ENCODE peak calls at places on chromosomes 4 and X, in four cellular contexts. X is left lung, E is omental fat pad, K is H9. D is an unnamed sample.

GRCh38 chr4:27836505-27836904 is 975.9 kb downstream of the STIM2 start:
- DNase-seq in K (no peak), X (no peak), E (no peak), D (no peak)

GRCh38 chr4:46889410-46889809 is 19.6 kb downstream of the COX7B2 start:
- DNase-seq in K (no peak), E (no peak), X (no peak), D (no peak)

GRCh38 chr4:53122280-53123116 is 243.4 kb downstream of the SCFD2 start:
- DNase-seq in E (no peak), K (no peak), X (no peak), D (no peak)

GRCh38 chr4:189771696-189772361 is 168.8 kb upstream of the FRG1 start:
- DNase-seq in K (no peak), X (no peak), E (no peak), D (no peak)

GRCh38 chr4:82519072-82519471 is 42.7 kb downstream of the TMEM150C start:
- DNase-seq in E (no peak), K (no peak), X (no peak), D (no peak)

GRCh38 chr4:99809326-99809725 is 7.3 kb upstream of the DAPP1 start:
- DNase-seq in E (no peak), K (no peak), X (no peak), D (no peak)

GRCh38 chr4:160352637-160353036 is 1249.8 kb downstream of the RAPGEF2 start:
- DNase-seq in X (no peak), K (no peak), E (no peak), D (no peak)

GRCh38 chr4:48557478-48557877 is 67.4 kb downstream of the ZAR1 start:
- DNase-seq in E (no peak), X (no peak), K (peak), D (no peak)

GRCh38 chrX:50893466-50893865 is 17.1 kb upstream of the BMP15 start:
- DNase-seq in E (no peak), K (no peak), X (no peak), D (no peak)

DNA sequence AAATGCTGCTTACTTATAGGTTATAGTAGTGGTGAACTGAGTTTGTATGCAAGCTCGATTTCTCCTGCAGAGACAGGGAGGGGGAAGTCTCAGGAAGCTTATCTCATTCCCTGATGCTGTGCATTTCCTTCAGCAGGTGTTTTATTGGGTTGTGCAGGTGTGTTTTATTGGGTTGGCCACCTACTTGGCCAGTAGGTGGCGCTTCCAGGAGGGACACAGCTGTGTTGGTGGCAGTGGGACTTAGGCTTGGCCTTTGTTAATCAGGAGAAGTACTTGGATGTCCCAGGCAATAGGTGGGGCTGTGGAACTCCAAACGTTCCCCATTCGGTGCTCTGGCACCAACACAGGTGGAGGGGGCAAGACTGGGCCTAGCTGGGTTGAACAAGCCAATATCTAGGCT is 196.0 kb upstream of the DCAF8L1 start:
- DNase-seq in X (no peak), K (peak), E (no peak), D (no peak)
- TF ChIP-seq CTCF in X (no peak), K (peak), E (no peak), D (no peak)

DNA sequence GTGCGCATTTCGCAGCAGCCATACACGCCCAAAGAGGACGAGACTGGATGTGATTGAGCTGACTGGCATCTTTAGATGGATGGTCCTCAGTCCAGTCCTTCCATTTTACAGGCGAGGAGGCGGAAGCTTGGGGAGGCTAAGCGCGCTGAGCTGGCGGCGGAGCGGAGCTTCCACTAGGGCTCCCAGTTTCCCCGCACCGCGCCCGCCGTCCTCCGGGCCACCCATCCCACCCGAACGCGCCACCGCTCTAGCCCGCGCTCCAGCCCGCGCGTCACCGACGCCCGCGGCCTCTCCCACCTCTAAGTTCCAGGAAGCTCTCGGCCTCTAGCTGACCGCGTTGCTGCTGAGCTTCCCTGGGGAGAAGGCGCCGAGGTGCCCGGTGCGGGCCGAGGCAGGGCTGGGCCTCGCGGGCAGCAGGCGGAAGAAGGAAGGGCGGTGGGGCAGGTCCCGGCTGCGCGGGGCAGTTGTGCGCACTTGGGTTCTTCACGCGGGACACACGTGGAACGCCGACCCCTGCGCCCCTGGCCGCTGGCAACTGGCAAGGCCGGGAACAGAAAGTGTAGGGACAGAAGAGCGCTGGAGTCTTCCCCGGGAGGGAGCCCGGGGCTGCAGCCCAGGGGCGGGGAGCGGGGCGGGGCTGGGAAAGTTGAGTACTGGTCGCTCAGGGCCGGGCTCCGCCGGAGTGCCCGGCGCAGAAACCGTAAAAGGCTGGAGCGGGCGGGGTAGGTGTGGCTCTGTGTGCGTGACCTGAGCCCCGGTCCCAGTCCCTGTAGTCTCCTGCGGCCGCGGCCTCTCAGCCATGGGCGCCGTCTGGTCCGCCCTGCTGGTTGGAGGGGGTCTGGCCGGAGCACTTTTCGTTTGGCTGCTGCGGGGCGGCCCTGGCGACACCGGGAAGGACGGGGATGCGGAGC is at the start of gene STBD1:
- DNase-seq in E (no peak), X (peak), K (peak), D (peak)
- TF ChIP-seq CTCF in E (no peak), X (no peak), K (no peak), D (no peak)

DNA sequence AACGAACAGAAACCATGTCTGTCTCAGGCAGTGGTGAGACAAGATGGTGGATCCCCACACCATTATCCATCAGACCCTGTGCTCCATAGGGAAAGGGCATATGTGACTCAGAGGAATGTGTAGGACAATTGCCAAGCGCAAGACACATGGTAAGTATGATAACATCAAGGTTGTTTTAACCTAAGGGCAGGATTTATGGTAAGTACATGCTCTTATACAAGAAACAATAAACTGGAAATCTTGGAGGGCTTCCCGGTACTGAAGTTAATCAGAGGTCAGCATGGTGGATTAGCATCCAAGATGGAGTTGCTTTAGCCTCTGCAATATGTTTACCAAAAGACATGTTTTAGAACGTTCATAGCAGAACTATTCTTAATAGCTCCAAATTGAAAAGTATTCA is 355.0 kb downstream of the PPP1R2C start:
- DNase-seq in E (no peak), K (no peak), X (no peak), D (no peak)
- TF ChIP-seq CTCF in E (no peak), K (no peak), X (no peak), D (no peak)

DNA sequence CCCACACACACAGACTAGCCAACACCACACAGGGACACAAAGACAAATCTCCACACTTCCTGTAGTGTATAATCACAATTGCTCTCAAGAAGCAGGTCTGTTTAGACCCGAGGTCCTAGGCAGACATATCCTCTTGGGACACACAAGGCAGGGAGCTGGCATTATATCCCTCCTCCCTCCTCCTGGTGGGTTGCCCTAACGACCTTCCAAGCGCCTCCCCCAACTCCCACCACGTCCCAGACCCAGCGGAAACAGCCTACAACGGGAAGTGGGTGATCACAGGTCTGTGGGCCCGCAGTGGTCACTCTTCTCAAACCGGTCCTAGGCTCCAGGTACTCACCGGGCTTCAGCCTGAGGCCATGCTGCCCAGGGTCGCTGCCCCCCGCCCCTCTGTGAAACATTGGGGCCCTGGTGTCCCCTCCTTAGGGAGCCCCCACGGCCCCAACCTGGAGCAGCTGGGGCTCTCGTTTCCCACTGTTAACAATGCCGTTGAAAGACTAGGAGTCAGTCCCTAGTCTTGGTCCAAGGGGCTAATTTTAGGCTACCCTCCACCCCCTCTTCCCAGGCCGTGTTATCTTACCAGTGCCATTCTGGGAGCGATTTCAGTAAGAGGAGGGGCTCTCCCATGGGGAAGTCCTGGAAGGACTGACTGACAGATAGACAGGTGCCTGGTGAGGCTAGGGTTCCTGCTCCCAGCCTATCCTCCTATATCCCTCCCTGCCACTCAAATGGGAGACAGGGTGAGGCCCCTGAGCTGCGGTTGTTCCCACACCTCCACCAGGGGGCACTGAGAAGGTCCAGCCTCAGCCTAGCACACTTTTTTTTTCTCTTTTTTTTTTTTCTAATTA is at the start of gene ASB12:
- DNase-seq in E (no peak), X (no peak), K (no peak), D (no peak)
- TF ChIP-seq CTCF in E (no peak), X (no peak), K (peak), D (no peak)

GRCh38 chrX:150847088-150847487 is 51.4 kb downstream of the CD99L2 start:
- DNase-seq in K (no peak), E (no peak), X (no peak), D (no peak)

GRCh38 chrX:150849996-150850720 is 48.3 kb downstream of the CD99L2 start:
- DNase-seq in E (no peak), K (no peak), X (no peak), D (no peak)

GRCh38 chrX:150848914-150849365 is 49.5 kb downstream of the CD99L2 start:
- DNase-seq in E (no peak), X (peak), K (no peak), D (no peak)

GRCh38 chrX:150846130-150846529 is 52.3 kb downstream of the CD99L2 start:
- DNase-seq in X (no peak), K (no peak), E (no peak), D (no peak)

GRCh38 chrX:150849486-150849885 is 49.0 kb downstream of the CD99L2 start:
- DNase-seq in K (no peak), E (no peak), X (no peak), D (no peak)
- TF ChIP-seq CTCF in K (no peak), E (no peak), X (no peak), D (no peak)

DNA sequence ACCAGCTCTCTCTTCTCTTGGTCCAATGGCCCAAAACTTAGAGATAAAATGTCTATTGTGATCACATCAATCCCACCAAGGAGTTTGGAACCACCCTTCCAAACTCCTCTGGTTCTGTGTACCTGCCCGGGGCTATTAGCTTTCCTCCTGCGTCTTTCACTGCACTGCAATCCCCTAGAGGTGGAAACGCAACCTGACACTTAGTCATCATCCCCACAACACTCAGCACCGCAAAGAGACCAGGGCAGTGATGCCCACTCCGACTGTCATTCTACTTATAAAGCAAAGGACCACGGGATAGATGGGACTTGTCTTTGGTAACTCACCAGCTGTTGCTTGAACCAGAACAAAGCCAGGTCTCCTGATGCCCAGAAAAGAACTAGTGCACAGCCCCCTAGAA is 22.0 kb downstream of the AFAP1 start:
- DNase-seq in E (no peak), K (no peak), X (no peak), D (no peak)
- TF ChIP-seq CTCF in E (no peak), K (peak), X (no peak), D (no peak)

GRCh38 chr4:41212221-41213203 is 1.8 kb downstream of the APBB2 start:
- DNase-seq in E (no peak), K (no peak), X (no peak), D (no peak)
- TF ChIP-seq CTCF in E (no peak), K (peak), X (peak), D (no peak)

GRCh38 chr4:152935138-152935537 is 985 bp upstream of the FHDC1 start:
- DNase-seq in K (peak), X (peak), E (no peak), D (no peak)
- TF ChIP-seq CTCF in K (peak), X (no peak), E (no peak), D (no peak)

GRCh38 chr4:101597204-101597603 is 193.3 kb upstream of the BANK1 start:
- DNase-seq in X (no peak), E (no peak), K (no peak), D (no peak)
- TF ChIP-seq CTCF in X (no peak), E (no peak), K (peak), D (peak)

DNA sequence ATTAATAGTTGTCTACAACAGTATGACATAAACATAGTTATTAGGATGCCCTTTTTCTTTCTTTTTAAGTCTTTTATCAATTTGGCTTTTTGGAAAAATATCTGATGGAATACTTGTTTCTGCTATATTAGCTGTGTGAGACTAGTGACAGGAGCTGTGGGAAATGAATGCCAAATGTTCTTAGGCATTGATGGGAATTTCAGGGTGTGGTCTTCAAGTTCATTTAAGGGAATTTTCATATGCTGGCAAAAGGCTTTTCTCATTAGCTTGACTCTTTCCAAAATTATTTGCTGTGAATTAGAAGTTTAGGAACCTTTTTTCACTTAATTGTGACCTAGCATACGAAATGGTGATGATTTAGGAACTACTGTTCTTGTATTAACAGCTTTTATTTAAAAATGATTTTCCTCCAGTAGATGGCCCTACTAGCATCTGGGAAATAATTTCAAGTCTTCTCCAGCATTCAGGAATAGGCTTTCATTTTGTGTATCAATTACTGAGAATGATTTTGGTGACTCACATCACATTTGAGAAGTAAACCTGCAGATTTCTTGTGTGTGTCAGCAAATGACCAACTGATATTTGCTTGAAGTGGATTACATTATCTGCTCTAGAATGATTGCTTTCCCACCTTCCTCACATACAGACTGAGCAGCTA is 70.9 kb downstream of the HTT start:
- DNase-seq in X (no peak), K (no peak), E (no peak), D (no peak)
- TF ChIP-seq CTCF in X (peak), K (no peak), E (no peak), D (peak)

D was measured in natural killer cell.